ENCODE peak calls at places on chromosomes 3 and 15, in nine cellular contexts. One of them, this sample, is unnamed.

GRCh38 chr3:56691165-56692000 is 8.3 kb upstream of the TASOR start:
- DNase-seq in GM10248: no peak
- DNase-seq in T-helper 1 cell: no peak
- DNase-seq in endothelial cell: no peak
- DNase-seq in activated naive CD4-positive, alpha-beta T cell: no peak
- DNase-seq in CD4-positive, alpha-beta memory T cell: no peak
- DNase-seq in NCI-H1694 treated with DMSO at 0.1 percent for 48 hours: no peak
- DNase-seq in ACHN: no peak
- DNase-seq in AG08395: peak
- DNase-seq in this sample: peak

GRCh38 chr3:162507397-162507796 is 1010.8 kb downstream of the OTOL1 start:
- DNase-seq in GM10248: no peak
- DNase-seq in T-helper 1 cell: no peak
- DNase-seq in endothelial cell: no peak
- DNase-seq in activated naive CD4-positive, alpha-beta T cell: no peak
- DNase-seq in CD4-positive, alpha-beta memory T cell: no peak
- DNase-seq in NCI-H1694 treated with DMSO at 0.1 percent for 48 hours: no peak
- DNase-seq in ACHN: no peak
- DNase-seq in AG08395: no peak
- DNase-seq in this sample: no peak

GRCh38 chr3:195162033-195162669 is 108.8 kb downstream of the XXYLT1 start:
- DNase-seq in GM10248: peak
- DNase-seq in T-helper 1 cell: no peak
- DNase-seq in endothelial cell: peak
- DNase-seq in activated naive CD4-positive, alpha-beta T cell: no peak
- DNase-seq in CD4-positive, alpha-beta memory T cell: peak
- DNase-seq in NCI-H1694 treated with DMSO at 0.1 percent for 48 hours: no peak
- DNase-seq in ACHN: no peak
- DNase-seq in AG08395: peak
- DNase-seq in this sample: no peak

GRCh38 chr3:15330031-15330596 is 2.3 kb downstream of the SH3BP5 start:
- DNase-seq in GM10248: no peak
- DNase-seq in T-helper 1 cell: no peak
- DNase-seq in endothelial cell: no peak
- DNase-seq in activated naive CD4-positive, alpha-beta T cell: no peak
- DNase-seq in CD4-positive, alpha-beta memory T cell: no peak
- DNase-seq in NCI-H1694 treated with DMSO at 0.1 percent for 48 hours: no peak
- DNase-seq in ACHN: no peak
- DNase-seq in AG08395: peak
- DNase-seq in this sample: no peak

GRCh38 chr3:52108302-52109232 is 45.7 kb downstream of the POC1A start:
- DNase-seq in GM10248: no peak
- DNase-seq in T-helper 1 cell: no peak
- DNase-seq in endothelial cell: no peak
- DNase-seq in activated naive CD4-positive, alpha-beta T cell: no peak
- DNase-seq in CD4-positive, alpha-beta memory T cell: no peak
- DNase-seq in NCI-H1694 treated with DMSO at 0.1 percent for 48 hours: no peak
- DNase-seq in ACHN: no peak
- DNase-seq in AG08395: peak
- DNase-seq in this sample: no peak

GRCh38 chr3:150747909-150748568 is 14.9 kb downstream of the SIAH2 start:
- DNase-seq in GM10248: no peak
- DNase-seq in T-helper 1 cell: no peak
- DNase-seq in endothelial cell: no peak
- DNase-seq in activated naive CD4-positive, alpha-beta T cell: no peak
- DNase-seq in CD4-positive, alpha-beta memory T cell: no peak
- DNase-seq in NCI-H1694 treated with DMSO at 0.1 percent for 48 hours: no peak
- DNase-seq in ACHN: no peak
- DNase-seq in AG08395: no peak
- DNase-seq in this sample: no peak

GRCh38 chr3:189233225-189233858 is 61.6 kb downstream of the TPRG1 start:
- DNase-seq in GM10248: peak
- DNase-seq in T-helper 1 cell: no peak
- DNase-seq in endothelial cell: peak
- DNase-seq in activated naive CD4-positive, alpha-beta T cell: no peak
- DNase-seq in CD4-positive, alpha-beta memory T cell: no peak
- DNase-seq in NCI-H1694 treated with DMSO at 0.1 percent for 48 hours: peak
- DNase-seq in ACHN: peak
- DNase-seq in AG08395: peak
- DNase-seq in this sample: peak

GRCh38 chr3:11159421-11159904 is 5.2 kb downstream of the HRH1 start:
- DNase-seq in GM10248: no peak
- DNase-seq in T-helper 1 cell: no peak
- DNase-seq in endothelial cell: no peak
- DNase-seq in activated naive CD4-positive, alpha-beta T cell: no peak
- DNase-seq in CD4-positive, alpha-beta memory T cell: no peak
- DNase-seq in NCI-H1694 treated with DMSO at 0.1 percent for 48 hours: no peak
- DNase-seq in ACHN: no peak
- DNase-seq in AG08395: peak
- DNase-seq in this sample: no peak

GRCh38 chr3:72258366-72258765 is 473.4 kb upstream of the PROK2 start:
- DNase-seq in GM10248: no peak
- DNase-seq in T-helper 1 cell: no peak
- DNase-seq in endothelial cell: no peak
- DNase-seq in activated naive CD4-positive, alpha-beta T cell: no peak
- DNase-seq in CD4-positive, alpha-beta memory T cell: no peak
- DNase-seq in NCI-H1694 treated with DMSO at 0.1 percent for 48 hours: no peak
- DNase-seq in ACHN: no peak
- DNase-seq in AG08395: no peak
- DNase-seq in this sample: no peak

GRCh38 chr3:88219138-88219792 is 69.5 kb downstream of the C3orf38 start:
- DNase-seq in GM10248: peak
- DNase-seq in T-helper 1 cell: no peak
- DNase-seq in endothelial cell: peak
- DNase-seq in activated naive CD4-positive, alpha-beta T cell: no peak
- DNase-seq in CD4-positive, alpha-beta memory T cell: peak
- DNase-seq in NCI-H1694 treated with DMSO at 0.1 percent for 48 hours: peak
- DNase-seq in ACHN: peak
- DNase-seq in AG08395: peak
- DNase-seq in this sample: peak

GRCh38 chr3:162998205-162998604 is 1501.6 kb downstream of the OTOL1 start:
- DNase-seq in GM10248: no peak
- DNase-seq in T-helper 1 cell: no peak
- DNase-seq in endothelial cell: no peak
- DNase-seq in activated naive CD4-positive, alpha-beta T cell: no peak
- DNase-seq in CD4-positive, alpha-beta memory T cell: no peak
- DNase-seq in NCI-H1694 treated with DMSO at 0.1 percent for 48 hours: no peak
- DNase-seq in ACHN: no peak
- DNase-seq in AG08395: no peak
- DNase-seq in this sample: no peak

GRCh38 chr3:4978966-4979400 is 254 bp upstream of the BHLHE40 start:
- DNase-seq in GM10248: peak
- DNase-seq in T-helper 1 cell: peak
- DNase-seq in endothelial cell: peak
- DNase-seq in activated naive CD4-positive, alpha-beta T cell: peak
- DNase-seq in CD4-positive, alpha-beta memory T cell: peak
- DNase-seq in NCI-H1694 treated with DMSO at 0.1 percent for 48 hours: no peak
- DNase-seq in ACHN: peak
- DNase-seq in AG08395: peak
- DNase-seq in this sample: peak

GRCh38 chr3:57948782-57949242 is 59.4 kb upstream of the FLNB start:
- DNase-seq in GM10248: no peak
- DNase-seq in T-helper 1 cell: no peak
- DNase-seq in endothelial cell: no peak
- DNase-seq in activated naive CD4-positive, alpha-beta T cell: no peak
- DNase-seq in CD4-positive, alpha-beta memory T cell: no peak
- DNase-seq in NCI-H1694 treated with DMSO at 0.1 percent for 48 hours: no peak
- DNase-seq in ACHN: no peak
- DNase-seq in AG08395: no peak
- DNase-seq in this sample: no peak

GRCh38 chr3:54900954-54901591 is 26.8 kb downstream of the LRTM1 start:
- DNase-seq in GM10248: no peak
- DNase-seq in T-helper 1 cell: no peak
- DNase-seq in endothelial cell: no peak
- DNase-seq in activated naive CD4-positive, alpha-beta T cell: no peak
- DNase-seq in CD4-positive, alpha-beta memory T cell: no peak
- DNase-seq in NCI-H1694 treated with DMSO at 0.1 percent for 48 hours: no peak
- DNase-seq in ACHN: no peak
- DNase-seq in AG08395: peak
- DNase-seq in this sample: no peak

GRCh38 chr3:69288161-69288895 is 97.6 kb downstream of the FRMD4B start:
- DNase-seq in GM10248: peak
- DNase-seq in T-helper 1 cell: no peak
- DNase-seq in endothelial cell: no peak
- DNase-seq in activated naive CD4-positive, alpha-beta T cell: no peak
- DNase-seq in CD4-positive, alpha-beta memory T cell: no peak
- DNase-seq in NCI-H1694 treated with DMSO at 0.1 percent for 48 hours: no peak
- DNase-seq in ACHN: no peak
- DNase-seq in AG08395: no peak
- DNase-seq in this sample: no peak

GRCh38 chr3:49529567-49529966 is 24.7 kb upstream of the BSN start:
- DNase-seq in GM10248: peak
- DNase-seq in T-helper 1 cell: no peak
- DNase-seq in endothelial cell: no peak
- DNase-seq in activated naive CD4-positive, alpha-beta T cell: no peak
- DNase-seq in CD4-positive, alpha-beta memory T cell: no peak
- DNase-seq in NCI-H1694 treated with DMSO at 0.1 percent for 48 hours: no peak
- DNase-seq in ACHN: no peak
- DNase-seq in AG08395: no peak
- DNase-seq in this sample: no peak

GRCh38 chr15:45254405-45255293 is 2.6 kb downstream of the SLC28A2 start:
- DNase-seq in GM10248: no peak
- DNase-seq in T-helper 1 cell: no peak
- DNase-seq in endothelial cell: no peak
- DNase-seq in activated naive CD4-positive, alpha-beta T cell: no peak
- DNase-seq in CD4-positive, alpha-beta memory T cell: no peak
- DNase-seq in NCI-H1694 treated with DMSO at 0.1 percent for 48 hours: no peak
- DNase-seq in ACHN: peak
- DNase-seq in AG08395: no peak
- DNase-seq in this sample: peak

GRCh38 chr3:148074916-148075315 is 622.8 kb upstream of the AGTR1 start:
- DNase-seq in GM10248: no peak
- DNase-seq in T-helper 1 cell: no peak
- DNase-seq in endothelial cell: no peak
- DNase-seq in activated naive CD4-positive, alpha-beta T cell: no peak
- DNase-seq in CD4-positive, alpha-beta memory T cell: no peak
- DNase-seq in NCI-H1694 treated with DMSO at 0.1 percent for 48 hours: peak
- DNase-seq in ACHN: no peak
- DNase-seq in AG08395: no peak
- DNase-seq in this sample: no peak

GRCh38 chr3:194250104-194251002 is 100.8 kb downstream of the CPN2 start:
- DNase-seq in GM10248: no peak
- DNase-seq in T-helper 1 cell: no peak
- DNase-seq in endothelial cell: no peak
- DNase-seq in activated naive CD4-positive, alpha-beta T cell: no peak
- DNase-seq in CD4-positive, alpha-beta memory T cell: no peak
- DNase-seq in NCI-H1694 treated with DMSO at 0.1 percent for 48 hours: peak
- DNase-seq in ACHN: no peak
- DNase-seq in AG08395: peak
- DNase-seq in this sample: no peak

GRCh38 chr3:147404800-147405551 is 1.4 kb downstream of the ZIC4 start:
- DNase-seq in GM10248: no peak
- DNase-seq in T-helper 1 cell: no peak
- DNase-seq in endothelial cell: no peak
- DNase-seq in activated naive CD4-positive, alpha-beta T cell: no peak
- DNase-seq in CD4-positive, alpha-beta memory T cell: no peak
- DNase-seq in NCI-H1694 treated with DMSO at 0.1 percent for 48 hours: no peak
- DNase-seq in ACHN: no peak
- DNase-seq in AG08395: no peak
- DNase-seq in this sample: no peak

GRCh38 chr15:48352474-48353072 is 21.3 kb downstream of the DUT start:
- DNase-seq in GM10248: peak
- DNase-seq in T-helper 1 cell: no peak
- DNase-seq in endothelial cell: peak
- DNase-seq in activated naive CD4-positive, alpha-beta T cell: peak
- DNase-seq in CD4-positive, alpha-beta memory T cell: peak
- DNase-seq in NCI-H1694 treated with DMSO at 0.1 percent for 48 hours: peak
- DNase-seq in ACHN: peak
- DNase-seq in AG08395: peak
- DNase-seq in this sample: peak

GRCh38 chr3:23735575-23736326 is 70.0 kb upstream of the UBE2E1 start:
- DNase-seq in GM10248: no peak
- DNase-seq in T-helper 1 cell: no peak
- DNase-seq in endothelial cell: no peak
- DNase-seq in activated naive CD4-positive, alpha-beta T cell: no peak
- DNase-seq in CD4-positive, alpha-beta memory T cell: no peak
- DNase-seq in NCI-H1694 treated with DMSO at 0.1 percent for 48 hours: peak
- DNase-seq in ACHN: no peak
- DNase-seq in AG08395: no peak
- DNase-seq in this sample: no peak

GRCh38 chr3:6799264-6799915 is 61.5 kb upstream of the GRM7 start:
- DNase-seq in GM10248: peak
- DNase-seq in T-helper 1 cell: no peak
- DNase-seq in endothelial cell: peak
- DNase-seq in activated naive CD4-positive, alpha-beta T cell: no peak
- DNase-seq in CD4-positive, alpha-beta memory T cell: no peak
- DNase-seq in NCI-H1694 treated with DMSO at 0.1 percent for 48 hours: no peak
- DNase-seq in ACHN: peak
- DNase-seq in AG08395: peak
- DNase-seq in this sample: peak

GRCh38 chr15:31108836-31109235 is 7.3 kb upstream of the TRPM1 start:
- DNase-seq in GM10248: no peak
- DNase-seq in T-helper 1 cell: no peak
- DNase-seq in endothelial cell: no peak
- DNase-seq in activated naive CD4-positive, alpha-beta T cell: no peak
- DNase-seq in CD4-positive, alpha-beta memory T cell: no peak
- DNase-seq in NCI-H1694 treated with DMSO at 0.1 percent for 48 hours: no peak
- DNase-seq in ACHN: no peak
- DNase-seq in AG08395: no peak
- DNase-seq in this sample: no peak

GRCh38 chr3:51382076-51382745 is 2.9 kb upstream of the MANF start:
- DNase-seq in GM10248: no peak
- DNase-seq in T-helper 1 cell: no peak
- DNase-seq in endothelial cell: no peak
- DNase-seq in activated naive CD4-positive, alpha-beta T cell: no peak
- DNase-seq in CD4-positive, alpha-beta memory T cell: no peak
- DNase-seq in NCI-H1694 treated with DMSO at 0.1 percent for 48 hours: no peak
- DNase-seq in ACHN: no peak
- DNase-seq in AG08395: no peak
- DNase-seq in this sample: no peak

GRCh38 chr15:101795455-101795854 is 7.9 kb upstream of the OR4F6 start:
- DNase-seq in GM10248: no peak
- DNase-seq in T-helper 1 cell: no peak
- DNase-seq in endothelial cell: no peak
- DNase-seq in activated naive CD4-positive, alpha-beta T cell: no peak
- DNase-seq in CD4-positive, alpha-beta memory T cell: no peak
- DNase-seq in NCI-H1694 treated with DMSO at 0.1 percent for 48 hours: no peak
- DNase-seq in ACHN: peak
- DNase-seq in AG08395: peak
- DNase-seq in this sample: no peak

GRCh38 chr3:11641683-11642407 is 1.9 kb downstream of the VGLL4 start:
- DNase-seq in GM10248: peak
- DNase-seq in T-helper 1 cell: no peak
- DNase-seq in endothelial cell: no peak
- DNase-seq in activated naive CD4-positive, alpha-beta T cell: no peak
- DNase-seq in CD4-positive, alpha-beta memory T cell: peak
- DNase-seq in NCI-H1694 treated with DMSO at 0.1 percent for 48 hours: no peak
- DNase-seq in ACHN: peak
- DNase-seq in AG08395: peak
- DNase-seq in this sample: no peak

GRCh38 chr15:73951044-73951561 is 24.8 kb downstream of the LOXL1 start:
- DNase-seq in GM10248: peak
- DNase-seq in T-helper 1 cell: peak
- DNase-seq in endothelial cell: peak
- DNase-seq in activated naive CD4-positive, alpha-beta T cell: peak
- DNase-seq in CD4-positive, alpha-beta memory T cell: peak
- DNase-seq in NCI-H1694 treated with DMSO at 0.1 percent for 48 hours: peak
- DNase-seq in ACHN: peak
- DNase-seq in AG08395: peak
- DNase-seq in this sample: peak

GRCh38 chr15:100762913-100763627 is 116.6 kb upstream of the ALDH1A3 start:
- DNase-seq in GM10248: peak
- DNase-seq in T-helper 1 cell: no peak
- DNase-seq in endothelial cell: no peak
- DNase-seq in activated naive CD4-positive, alpha-beta T cell: no peak
- DNase-seq in CD4-positive, alpha-beta memory T cell: no peak
- DNase-seq in NCI-H1694 treated with DMSO at 0.1 percent for 48 hours: no peak
- DNase-seq in ACHN: no peak
- DNase-seq in AG08395: no peak
- DNase-seq in this sample: no peak